ENCODE peak calls at places on chromosomes 4 and X, in seven cellular contexts. One of them, this sample, is unnamed.

GRCh38 chr4:185774815-185775684 is 36.9 kb downstream of the SORBS2 start:
- DNase-seq in tibial nerve: no peak
- DNase-seq in suprapubic skin: no peak
- DNase-seq in breast epithelium: no peak
- DNase-seq in lower lobe of right lung: peak; percentile 51
- DNase-seq in cardiac muscle cell: peak; percentile 89
- DNase-seq in upper lobe of left lung: peak; percentile 41
- DNase-seq in this sample: no peak

GRCh38 chr4:175298119-175298518 is 380.0 kb downstream of the ADAM29 start:
- DNase-seq in upper lobe of left lung: no peak
- DNase-seq in lower lobe of right lung: no peak
- DNase-seq in breast epithelium: no peak
- DNase-seq in cardiac muscle cell: no peak
- DNase-seq in tibial nerve: no peak
- DNase-seq in suprapubic skin: no peak
- DNase-seq in this sample: no peak

GRCh38 chrX:19772306-19772705 is 115.1 kb downstream of the SH3KBP1 start:
- DNase-seq in suprapubic skin: no peak
- DNase-seq in cardiac muscle cell: peak; percentile 45
- DNase-seq in upper lobe of left lung: no peak
- DNase-seq in tibial nerve: no peak
- DNase-seq in lower lobe of right lung: no peak
- DNase-seq in breast epithelium: no peak
- DNase-seq in this sample: no peak

GRCh38 chr4:76386566-76387305 is 34.2 kb downstream of the CCDC158 start:
- DNase-seq in upper lobe of left lung: peak; percentile 79
- DNase-seq in suprapubic skin: no peak
- DNase-seq in breast epithelium: no peak
- DNase-seq in tibial nerve: no peak
- DNase-seq in lower lobe of right lung: no peak
- DNase-seq in cardiac muscle cell: peak; percentile 35
- DNase-seq in this sample: no peak

GRCh38 chr4:2256781-2257191 is 5.1 kb downstream of the MXD4 start:
- DNase-seq in breast epithelium: peak; percentile 49
- DNase-seq in tibial nerve: peak; percentile 34
- DNase-seq in lower lobe of right lung: peak; percentile 65
- DNase-seq in upper lobe of left lung: peak; percentile 60
- DNase-seq in cardiac muscle cell: peak; percentile 40
- DNase-seq in suprapubic skin: peak; percentile 69
- DNase-seq in this sample: peak; percentile 3

GRCh38 chr4:24991015-24991414 is 39.7 kb downstream of the LGI2 start:
- DNase-seq in lower lobe of right lung: no peak
- DNase-seq in suprapubic skin: no peak
- DNase-seq in breast epithelium: no peak
- DNase-seq in cardiac muscle cell: peak; percentile 89
- DNase-seq in upper lobe of left lung: no peak
- DNase-seq in tibial nerve: no peak
- DNase-seq in this sample: no peak

GRCh38 chrX:39152106-39152649 is 350.9 kb downstream of the MID1IP1 start:
- DNase-seq in lower lobe of right lung: peak; percentile 59
- DNase-seq in suprapubic skin: no peak
- DNase-seq in breast epithelium: no peak
- DNase-seq in upper lobe of left lung: peak; percentile 42
- DNase-seq in cardiac muscle cell: peak; percentile 13
- DNase-seq in tibial nerve: no peak
- DNase-seq in this sample: no peak

GRCh38 chrX:36974896-36975295 is 33.3 kb upstream of the FAM47C start:
- DNase-seq in suprapubic skin: no peak
- DNase-seq in lower lobe of right lung: no peak
- DNase-seq in breast epithelium: no peak
- DNase-seq in tibial nerve: no peak
- DNase-seq in upper lobe of left lung: no peak
- DNase-seq in cardiac muscle cell: no peak
- DNase-seq in this sample: no peak

GRCh38 chr4:104722467-104722866 is 227.8 kb upstream of the CXXC4 start:
- DNase-seq in lower lobe of right lung: no peak
- DNase-seq in breast epithelium: no peak
- DNase-seq in suprapubic skin: no peak
- DNase-seq in upper lobe of left lung: no peak
- DNase-seq in tibial nerve: no peak
- DNase-seq in cardiac muscle cell: no peak
- DNase-seq in this sample: no peak

GRCh38 chr4:8495803-8496202 is 55.2 kb downstream of the TRMT44 start:
- DNase-seq in cardiac muscle cell: no peak
- DNase-seq in lower lobe of right lung: no peak
- DNase-seq in breast epithelium: no peak
- DNase-seq in tibial nerve: no peak
- DNase-seq in upper lobe of left lung: no peak
- DNase-seq in suprapubic skin: no peak
- DNase-seq in this sample: no peak

GRCh38 chr4:1395941-1396805 is 10.1 kb downstream of the NKX1-1 start:
- DNase-seq in suprapubic skin: peak; percentile 42
- DNase-seq in breast epithelium: peak; percentile 47
- DNase-seq in cardiac muscle cell: no peak
- DNase-seq in upper lobe of left lung: no peak
- DNase-seq in lower lobe of right lung: peak; percentile 37
- DNase-seq in tibial nerve: no peak
- DNase-seq in this sample: no peak

GRCh38 chrX:13334491-13334890 is 14.6 kb upstream of the ATXN3L start:
- DNase-seq in lower lobe of right lung: no peak
- DNase-seq in breast epithelium: no peak
- DNase-seq in cardiac muscle cell: peak; percentile 21
- DNase-seq in tibial nerve: no peak
- DNase-seq in suprapubic skin: no peak
- DNase-seq in upper lobe of left lung: no peak
- DNase-seq in this sample: no peak

GRCh38 chrX:134547047-134547679 is 87.2 kb downstream of the HPRT1 start:
- DNase-seq in suprapubic skin: no peak
- DNase-seq in breast epithelium: no peak
- DNase-seq in tibial nerve: no peak
- DNase-seq in upper lobe of left lung: no peak
- DNase-seq in cardiac muscle cell: peak; percentile 52
- DNase-seq in lower lobe of right lung: no peak
- DNase-seq in this sample: no peak

GRCh38 chr4:14767142-14767541 is 235.1 kb upstream of the CPEB2 start:
- DNase-seq in lower lobe of right lung: no peak
- DNase-seq in suprapubic skin: no peak
- DNase-seq in breast epithelium: no peak
- DNase-seq in upper lobe of left lung: no peak
- DNase-seq in cardiac muscle cell: no peak
- DNase-seq in tibial nerve: no peak
- DNase-seq in this sample: no peak
- TF ChIP-seq CTCF in lower lobe of right lung: no peak
- TF ChIP-seq CTCF in suprapubic skin: no peak
- TF ChIP-seq CTCF in breast epithelium: no peak
- TF ChIP-seq CTCF in upper lobe of left lung: no peak
- TF ChIP-seq CTCF in cardiac muscle cell: no peak
- TF ChIP-seq CTCF in tibial nerve: no peak
- TF ChIP-seq CTCF in this sample: no peak

DNA sequence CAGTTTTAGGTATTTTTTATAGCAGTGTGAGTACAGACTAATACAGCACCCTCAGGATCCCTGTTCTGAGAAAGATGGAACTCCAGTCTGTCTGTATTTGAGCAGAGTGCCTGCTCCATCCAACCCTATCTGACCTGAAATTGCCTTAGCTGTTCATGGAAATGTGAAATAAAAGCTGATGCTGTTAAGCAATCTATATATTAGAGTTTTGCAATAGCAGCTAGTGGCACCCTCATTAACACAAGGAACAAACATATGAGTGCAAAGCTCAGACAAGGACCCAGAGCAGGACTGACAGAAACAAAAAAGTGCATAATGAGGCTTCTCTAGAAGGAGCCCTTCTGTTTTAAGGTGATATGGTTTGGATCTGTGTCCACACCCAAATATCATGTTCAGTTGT is 273.0 kb upstream of the KLF3 start:
- DNase-seq in breast epithelium: no peak
- DNase-seq in tibial nerve: no peak
- DNase-seq in lower lobe of right lung: no peak
- DNase-seq in cardiac muscle cell: no peak
- DNase-seq in suprapubic skin: no peak
- DNase-seq in upper lobe of left lung: no peak
- DNase-seq in this sample: no peak
- H3K9me3 ChIP-seq in breast epithelium: peaks cover 10% of the 10 kb centered on the region
- H3K9me3 ChIP-seq in tibial nerve: no peaks in the 10 kb centered on the region
- H3K9me3 ChIP-seq in lower lobe of right lung: peaks cover 9% of the 10 kb centered on the region
- H3K9me3 ChIP-seq in cardiac muscle cell: no peaks in the 10 kb centered on the region
- H3K9me3 ChIP-seq in suprapubic skin: no peaks in the 10 kb centered on the region
- H3K9me3 ChIP-seq in upper lobe of left lung: no peaks in the 10 kb centered on the region
- H3K9me3 ChIP-seq in this sample: peaks cover 6% of the 10 kb centered on the region

DNA sequence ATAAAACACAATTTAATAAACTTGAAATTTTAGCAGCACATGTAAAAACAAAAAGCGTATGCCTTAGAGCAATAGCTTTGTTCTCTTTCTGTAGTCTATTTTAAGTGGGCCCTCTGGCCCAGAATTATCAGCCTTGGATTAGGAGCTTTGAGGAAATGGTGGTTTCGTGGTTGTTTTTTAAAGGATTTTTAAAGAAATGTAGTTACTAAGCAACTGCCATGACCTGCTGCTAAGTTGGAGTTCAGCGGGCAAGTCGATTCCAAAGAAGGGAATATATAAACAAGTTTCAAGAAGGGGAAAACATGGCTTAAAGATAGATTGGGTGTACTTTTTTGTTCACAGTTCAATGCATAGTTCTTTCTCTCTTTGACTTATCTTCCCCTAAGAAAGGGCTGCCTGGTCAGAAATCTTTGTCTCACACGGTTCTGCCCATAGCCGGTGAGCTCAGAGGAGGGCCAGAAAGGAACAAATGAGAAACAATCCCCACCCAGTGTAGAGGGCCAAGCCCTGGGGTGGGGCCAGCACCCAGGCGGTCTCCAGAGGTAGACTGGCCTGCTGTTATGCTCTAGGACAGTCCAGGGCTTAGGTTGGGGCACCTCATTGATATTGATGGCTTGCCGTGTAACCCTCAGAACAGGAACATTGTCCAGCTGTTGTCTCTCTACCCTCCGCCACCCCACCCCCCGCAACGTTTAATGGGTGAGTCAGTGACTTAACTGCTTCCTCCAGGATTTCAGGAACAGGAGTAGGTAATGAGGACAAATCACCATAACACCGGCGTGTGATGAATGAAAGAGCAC is 32.5 kb downstream of the DLG3 start:
- DNase-seq in breast epithelium: no peak
- DNase-seq in tibial nerve: no peak
- DNase-seq in upper lobe of left lung: peak; percentile 42
- DNase-seq in suprapubic skin: no peak
- DNase-seq in lower lobe of right lung: no peak
- DNase-seq in cardiac muscle cell: peak; percentile 68
- DNase-seq in this sample: no peak
- H3K27ac ChIP-seq in breast epithelium: peak overlapping the region; percentile 74
- H3K27ac ChIP-seq in tibial nerve: no peak overlapping the region
- H3K27ac ChIP-seq in upper lobe of left lung: peak overlapping the region; percentile 23
- H3K27ac ChIP-seq in suprapubic skin: no peak overlapping the region
- H3K27ac ChIP-seq in lower lobe of right lung: peak overlapping the region; percentile 46
- H3K27ac ChIP-seq in cardiac muscle cell: peak overlapping the region; percentile 86
- H3K27ac ChIP-seq in this sample: no peak overlapping the region

GRCh38 chr4:47463235-47463956 is at the start of gene COMMD8:
- DNase-seq in suprapubic skin: peak; percentile 99
- DNase-seq in cardiac muscle cell: peak; percentile 98
- DNase-seq in lower lobe of right lung: peak; percentile 99
- DNase-seq in tibial nerve: peak; percentile 90
- DNase-seq in upper lobe of left lung: peak; percentile 98
- DNase-seq in breast epithelium: peak; percentile 94
- DNase-seq in this sample: peak; percentile 98
- TF ChIP-seq CTCF in suprapubic skin: peak; percentile 27
- TF ChIP-seq CTCF in cardiac muscle cell: peak; percentile 33
- TF ChIP-seq CTCF in lower lobe of right lung: peak; percentile 42
- TF ChIP-seq CTCF in tibial nerve: peak; percentile 49
- TF ChIP-seq CTCF in upper lobe of left lung: peak; percentile 67
- TF ChIP-seq CTCF in breast epithelium: peak; percentile 52
- TF ChIP-seq CTCF in this sample: no peak

DNA sequence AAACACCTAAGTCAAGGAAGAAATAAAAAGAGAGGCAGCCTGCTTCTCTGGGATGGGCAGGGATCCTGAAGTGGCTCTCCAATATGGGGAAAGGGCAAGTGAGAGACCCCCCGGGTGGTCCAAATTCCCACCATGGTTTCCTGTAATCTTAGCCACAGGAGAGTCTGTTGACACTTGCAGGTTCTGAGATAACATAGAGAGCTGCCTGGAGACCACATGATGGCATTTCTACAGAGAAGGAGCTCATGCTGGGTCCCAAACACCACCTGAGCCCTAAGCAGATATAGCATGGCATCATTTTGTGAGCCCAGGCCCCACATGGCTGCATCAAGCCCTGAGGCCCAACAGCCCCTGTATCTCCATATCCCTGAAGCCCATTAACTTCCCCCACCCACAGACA is 26.1 kb downstream of the PABPC1L2B start:
- DNase-seq in upper lobe of left lung: no peak
- DNase-seq in suprapubic skin: no peak
- DNase-seq in breast epithelium: no peak
- DNase-seq in tibial nerve: no peak
- DNase-seq in lower lobe of right lung: no peak
- DNase-seq in cardiac muscle cell: no peak
- DNase-seq in this sample: no peak
- H3K9me3 ChIP-seq in upper lobe of left lung: no peaks in the 10 kb centered on the region
- H3K9me3 ChIP-seq in suprapubic skin: no peaks in the 10 kb centered on the region
- H3K9me3 ChIP-seq in breast epithelium: peaks cover 21% of the 10 kb centered on the region
- H3K9me3 ChIP-seq in tibial nerve: no peaks in the 10 kb centered on the region
- H3K9me3 ChIP-seq in lower lobe of right lung: no peaks in the 10 kb centered on the region
- H3K9me3 ChIP-seq in cardiac muscle cell: no peaks in the 10 kb centered on the region
- H3K9me3 ChIP-seq in this sample: no peaks in the 10 kb centered on the region

DNA sequence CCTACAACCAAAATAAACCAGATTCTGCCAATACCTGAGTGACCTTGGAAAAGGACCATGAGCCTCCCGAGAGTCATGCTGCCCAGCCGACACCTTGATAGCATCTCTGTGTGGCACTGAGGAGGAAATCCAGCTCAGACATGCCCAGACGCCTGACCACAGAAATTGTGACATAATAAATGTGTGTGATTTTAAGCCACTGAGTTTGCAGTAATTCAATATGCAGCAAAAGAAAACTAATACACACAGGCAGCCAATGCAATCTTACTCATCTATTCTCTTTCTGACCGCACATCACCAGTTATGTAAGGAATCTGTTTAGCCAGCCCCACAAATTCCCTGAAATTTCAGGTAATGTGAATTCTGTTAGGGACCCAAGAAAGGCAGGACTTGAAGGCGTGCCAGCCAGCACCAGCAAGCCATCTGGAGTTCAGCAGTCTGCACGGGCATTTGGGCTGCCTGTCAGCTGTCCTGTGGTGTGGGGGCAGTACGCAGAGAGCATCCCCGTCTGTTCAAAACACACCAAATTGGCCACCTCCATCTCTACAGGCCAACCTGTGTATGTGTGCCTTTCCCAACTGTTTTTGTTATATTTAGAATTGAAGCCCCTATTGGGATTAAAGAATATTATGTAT is 176.4 kb downstream of the NLGN4X start:
- DNase-seq in suprapubic skin: no peak
- DNase-seq in lower lobe of right lung: no peak
- DNase-seq in cardiac muscle cell: no peak
- DNase-seq in breast epithelium: no peak
- DNase-seq in tibial nerve: no peak
- DNase-seq in upper lobe of left lung: no peak
- DNase-seq in this sample: no peak
- H3K27ac ChIP-seq in suprapubic skin: no peak overlapping the region
- H3K27ac ChIP-seq in lower lobe of right lung: no peak overlapping the region
- H3K27ac ChIP-seq in cardiac muscle cell: no peak overlapping the region
- H3K27ac ChIP-seq in breast epithelium: no peak overlapping the region
- H3K27ac ChIP-seq in tibial nerve: no peak overlapping the region
- H3K27ac ChIP-seq in upper lobe of left lung: no peak overlapping the region
- H3K27ac ChIP-seq in this sample: no peak overlapping the region

This sample was measured in CD8-positive, alpha-beta T cell.